ENCODE peak calls at places on chromosomes 1 and 21, in ten cellular contexts. S is NCI-H774; V is LHCN-M2; J is stimulated activated CD4-positive, alpha-beta T cell treated with anti-CD3 and anti-CD28 coated beads, Interleukin-2, amount 100 ng/mL, for 48 hours; G is MV-4-11; U is activated CD4-positive, alpha-beta T cell treated with anti-CD3 and anti-CD28 coated beads, Interleukin-2, amount 10 ng/mL, durations not matched to agents 24 days and 14 days; Q is KG1; P is left ventricle myocardium inferior; R is left lung; F is NCI-H1105. E is an unnamed sample.

GRCh38 chr1:179167418-179167777 is 62.1 kb downstream of the ABL2 start:
- DNase-seq in S (no peak), V (no peak), J (no peak), G (no peak), U (no peak), Q (no peak), P (no peak), R (no peak), F (no peak), E (no peak)

GRCh38 chr1:85133565-85134159 is 67.2 kb downstream of the SYDE2 start:
- DNase-seq in S (peak), V (no peak), J (no peak), G (no peak), U (no peak), Q (no peak), P (no peak), R (no peak), F (no peak), E (no peak)

GRCh38 chr1:107277022-107277421 is 136.2 kb downstream of the NTNG1 start:
- DNase-seq in S (no peak), V (peak), J (peak), G (peak), U (no peak), Q (no peak), P (no peak), R (no peak), F (peak), E (no peak)

GRCh38 chr1:110151175-110151715 is 951 bp downstream of the SLC6A17 start:
- DNase-seq in S (no peak), V (no peak), J (no peak), G (no peak), U (no peak), Q (no peak), P (no peak), R (no peak), F (no peak), E (no peak)

GRCh38 chr1:167964646-167965045 is 27.8 kb upstream of the MPC2 start:
- DNase-seq in S (no peak), V (no peak), J (no peak), G (no peak), U (no peak), Q (no peak), P (no peak), R (no peak), F (no peak), E (no peak)

GRCh38 chr1:8349961-8350360 is 32.0 kb downstream of the SLC45A1 start:
- DNase-seq in S (no peak), V (no peak), J (no peak), G (no peak), U (no peak), Q (no peak), P (peak), R (peak), F (no peak), E (no peak)

GRCh38 chr21:14688412-14688811 is 142.3 kb upstream of the SAMSN1 start:
- DNase-seq in S (no peak), V (no peak), J (no peak), G (no peak), U (no peak), Q (no peak), P (no peak), R (no peak), F (no peak), E (no peak)

GRCh38 chr1:34292472-34292871 is 115.8 kb downstream of the C1orf94 start:
- DNase-seq in S (no peak), V (no peak), J (no peak), G (no peak), U (no peak), Q (no peak), P (no peak), R (no peak), F (no peak), E (no peak)

GRCh38 chr1:183310753-183311465 is 107.3 kb downstream of the NMNAT2 start:
- DNase-seq in S (no peak), V (no peak), J (peak), G (no peak), U (no peak), Q (no peak), P (no peak), R (no peak), F (no peak), E (peak)

GRCh38 chr1:168470821-168471473 is 72.8 kb downstream of the XCL2 start:
- DNase-seq in S (no peak), V (peak), J (no peak), G (peak), U (no peak), Q (no peak), P (no peak), R (no peak), F (no peak), E (no peak)

GRCh38 chr1:59704721-59705120 is 110.0 kb upstream of the HOOK1 start:
- DNase-seq in S (no peak), V (no peak), J (no peak), G (no peak), U (peak), Q (no peak), P (no peak), R (no peak), F (no peak), E (no peak)

GRCh38 chr21:45970674-45971486 is 10.7 kb upstream of the COL6A1 start:
- DNase-seq in S (no peak), V (no peak), J (peak), G (peak), U (peak), Q (peak), P (peak), R (peak), F (peak), E (no peak)

GRCh38 chr1:230145505-230145899 is 78.5 kb downstream of the GALNT2 start:
- DNase-seq in S (no peak), V (no peak), J (no peak), G (no peak), U (no peak), Q (no peak), P (no peak), R (no peak), F (peak), E (no peak)

E was measured in ascending aorta.